ENCODE peak calls at places on chromosomes 6 and 20, in four cellular contexts. O, D, I and A are unnamed samples.

GRCh38 chr6:6547111-6547879 is 41.2 kb upstream of the LY86 start:
- DNase-seq in D (peak; percentile 94), O (peak; percentile 87), I (peak; percentile 70), A (peak; percentile 84)

GRCh38 chr6:13992417-13993055 is 67.8 kb downstream of the RNF182 start:
- DNase-seq in O (peak; percentile 79), D (no peak), I (no peak), A (no peak)

GRCh38 chr20:49507741-49508434 is 25.4 kb upstream of the KCNB1 start:
- DNase-seq in O (no peak), D (no peak), I (no peak), A (no peak)

GRCh38 chr6:22325481-22325880 is 28.6 kb upstream of the PRL start:
- DNase-seq in D (no peak), I (no peak), O (no peak), A (no peak)

GRCh38 chr6:158518196-158519127 is 41.4 kb upstream of the TMEM181 start:
- DNase-seq in I (peak; percentile 55), O (peak; percentile 62), D (peak; percentile 75), A (peak; percentile 70)

GRCh38 chr6:46407785-46408530 is 83.3 kb downstream of the RCAN2 start:
- DNase-seq in D (no peak), I (no peak), O (no peak), A (no peak)

GRCh38 chr20:42530855-42531674 is 658.6 kb downstream of the PTPRT start:
- DNase-seq in D (peak; percentile 25), I (peak; percentile 35), O (peak; percentile 49), A (peak; percentile 33)

GRCh38 chr6:91697010-91697694 is 1110.3 kb upstream of the MAP3K7 start:
- DNase-seq in I (no peak), D (no peak), O (no peak), A (no peak)

GRCh38 chr6:5813625-5814027 is 193.1 kb downstream of the NRN1 start:
- DNase-seq in D (no peak), O (no peak), I (no peak), A (no peak)

GRCh38 chr6:119116712-119117281 is 38.3 kb upstream of the FAM184A start:
- DNase-seq in O (peak; percentile 21), D (peak; percentile 35), I (no peak), A (peak; percentile 31)

GRCh38 chr20:4427936-4428581 is 293.6 kb upstream of the PRND start:
- DNase-seq in I (no peak), O (no peak), D (no peak), A (no peak)

GRCh38 chr20:45340236-45340847 is 7.9 kb downstream of the SDC4 start:
- DNase-seq in I (peak; percentile 92), D (no peak), O (no peak), A (no peak)

GRCh38 chr6:131368077-131368911 is 204.7 kb upstream of the ARG1 start:
- DNase-seq in O (no peak), I (no peak), D (no peak), A (no peak)

GRCh38 chr20:48673485-48673884 is 154.3 kb downstream of the PREX1 start:
- DNase-seq in O (no peak), D (no peak), I (no peak), A (no peak)

GRCh38 chr6:7646394-7646793 is 56.4 kb downstream of the SNRNP48 start:
- DNase-seq in O (no peak), D (no peak), I (no peak), A (no peak)

GRCh38 chr6:7650876-7651275 is 60.9 kb downstream of the SNRNP48 start:
- DNase-seq in O (no peak), D (no peak), I (no peak), A (no peak)

GRCh38 chr6:7649037-7649810 is 59.2 kb downstream of the SNRNP48 start:
- DNase-seq in D (no peak), O (no peak), I (no peak), A (no peak)

GRCh38 chr6:7644394-7644793 is 54.4 kb downstream of the SNRNP48 start:
- DNase-seq in I (no peak), D (no peak), O (no peak), A (no peak)

GRCh38 chr6:7647504-7647903 is 57.5 kb downstream of the SNRNP48 start:
- DNase-seq in I (no peak), D (no peak), O (no peak), A (no peak)
- TF ChIP-seq ELF4 in I (no peak), D (no peak), O (no peak), A (no peak)

DNA sequence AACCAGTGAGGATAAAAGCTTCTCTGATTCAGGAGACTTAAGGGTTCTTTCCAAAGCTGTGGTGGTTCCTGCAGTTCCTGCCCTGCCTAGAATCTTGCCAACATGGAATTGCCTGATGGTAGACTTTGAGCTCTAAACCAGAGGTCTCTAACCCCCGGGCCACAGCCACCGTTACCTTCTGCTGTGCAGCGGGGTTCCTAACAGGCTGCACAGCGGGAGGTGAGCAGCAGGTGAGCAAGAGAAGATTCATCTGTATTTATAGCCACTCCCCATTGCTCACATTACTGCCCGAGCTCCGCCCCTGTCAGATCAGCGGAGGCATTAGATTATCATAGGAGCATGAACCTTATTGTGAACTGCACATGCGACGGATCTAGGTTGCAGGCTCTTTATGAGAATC is 106.8 kb downstream of the OLIG3 start:
- DNase-seq in O (no peak), I (no peak), D (peak; percentile 49), A (no peak)
- TF ChIP-seq SP1 in O (no peak), I (no peak), D (no peak), A (no peak)

GRCh38 chr6:154356690-154357089 is at the start of gene IPCEF1:
- DNase-seq in O (no peak), I (no peak), D (no peak), A (no peak)

GRCh38 chr6:154354265-154354777 is 2.3 kb downstream of the IPCEF1 start:
- DNase-seq in D (no peak), I (no peak), O (no peak), A (no peak)

GRCh38 chr6:154356118-154356517 is 485 bp downstream of the IPCEF1 start:
- DNase-seq in D (no peak), O (no peak), I (no peak), A (no peak)

GRCh38 chr6:154350293-154350692 is 6.3 kb downstream of the IPCEF1 start:
- DNase-seq in O (no peak), D (no peak), I (no peak), A (no peak)

GRCh38 chr6:154352898-154353585 is 3.6 kb downstream of the IPCEF1 start:
- DNase-seq in O (no peak), I (no peak), D (no peak), A (no peak)
- TF ChIP-seq ELF4 in O (no peak), I (no peak), D (no peak), A (no peak)

DNA sequence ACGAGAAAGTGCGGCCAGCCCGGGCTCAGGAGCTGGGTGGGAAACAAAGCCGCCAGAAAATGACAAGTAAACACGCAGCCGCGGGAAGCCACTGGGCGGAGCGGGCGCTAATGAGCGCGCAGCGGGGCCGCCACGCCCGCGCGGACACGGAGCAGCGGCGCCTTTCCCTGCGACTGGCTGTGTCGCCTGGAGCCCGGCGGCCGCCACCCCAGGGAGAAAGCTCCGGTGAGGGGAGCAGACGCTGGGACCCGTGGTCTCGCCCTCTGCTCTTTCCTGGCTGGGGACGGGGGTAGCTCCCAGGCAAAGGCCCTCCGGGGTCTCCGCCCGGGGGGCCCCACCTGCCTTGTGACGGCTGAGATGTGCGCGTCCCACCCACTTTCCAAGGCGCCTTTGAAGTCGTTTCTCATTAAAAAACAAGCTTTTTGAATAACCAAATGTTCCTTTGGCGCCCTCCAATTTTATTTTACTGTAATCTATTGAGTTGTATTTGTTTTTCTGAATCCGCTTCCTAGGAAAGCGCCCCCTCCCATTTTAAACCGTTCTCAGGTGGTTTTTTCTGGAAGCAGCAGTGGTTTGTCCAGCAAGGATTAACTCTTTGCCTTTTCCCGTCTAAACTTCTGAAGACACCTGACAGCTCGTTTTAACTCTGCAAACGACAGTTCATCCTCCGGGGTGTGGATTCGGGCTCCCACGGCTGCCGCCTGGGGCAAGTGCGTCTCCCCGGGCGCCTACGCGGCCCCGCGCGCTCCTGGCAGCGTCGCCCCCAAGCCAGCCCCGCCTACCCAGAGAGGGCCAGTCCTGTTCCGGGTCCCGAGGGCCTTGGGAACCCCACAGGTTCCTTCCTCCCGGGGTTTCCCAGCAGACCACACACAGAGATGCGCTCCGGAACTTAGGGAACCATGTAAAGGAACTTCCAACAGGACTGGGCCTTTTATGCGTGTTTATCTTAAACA is 54.6 kb downstream of the PRR18 start:
- DNase-seq in D (peak; percentile 45), O (no peak), I (no peak), A (no peak)
- TF ChIP-seq SP1 in D (peak; percentile 32), O (no peak), I (no peak), A (no peak)

GRCh38 chr6:122696853-122697252 is 82.7 kb upstream of the FABP7 start:
- DNase-seq in I (peak; percentile 13), O (no peak), D (no peak), A (no peak)
- TF ChIP-seq ELF4 in I (no peak), O (no peak), D (no peak), A (no peak)

GRCh38 chr6:34129753-34130152 is 16.1 kb downstream of the GRM4 start:
- DNase-seq in O (no peak), I (no peak), D (no peak), A (no peak)
- TF ChIP-seq SP1 in O (no peak), I (no peak), D (peak; percentile 54), A (no peak)

GRCh38 chr6:3350252-3350826 is 91.6 kb downstream of the PSMG4 start:
- DNase-seq in D (no peak), O (no peak), I (no peak), A (no peak)
- TF ChIP-seq ELF4 in D (no peak), O (no peak), I (no peak), A (no peak)

GRCh38 chr6:44101832-44102231 is 25.4 kb downstream of the MRPL14 start:
- DNase-seq in O (no peak), D (no peak), I (no peak), A (no peak)

GRCh38 chr6:44097782-44098317 is 29.4 kb downstream of the MRPL14 start:
- DNase-seq in O (no peak), I (no peak), D (no peak), A (no peak)

GRCh38 chr6:44099192-44099591 is 28.1 kb downstream of the MRPL14 start:
- DNase-seq in I (peak; percentile 70), O (no peak), D (no peak), A (no peak)

GRCh38 chr6:44102527-44102926 is 24.7 kb downstream of the MRPL14 start:
- DNase-seq in D (peak; percentile 45), O (no peak), I (no peak), A (no peak)

DNA sequence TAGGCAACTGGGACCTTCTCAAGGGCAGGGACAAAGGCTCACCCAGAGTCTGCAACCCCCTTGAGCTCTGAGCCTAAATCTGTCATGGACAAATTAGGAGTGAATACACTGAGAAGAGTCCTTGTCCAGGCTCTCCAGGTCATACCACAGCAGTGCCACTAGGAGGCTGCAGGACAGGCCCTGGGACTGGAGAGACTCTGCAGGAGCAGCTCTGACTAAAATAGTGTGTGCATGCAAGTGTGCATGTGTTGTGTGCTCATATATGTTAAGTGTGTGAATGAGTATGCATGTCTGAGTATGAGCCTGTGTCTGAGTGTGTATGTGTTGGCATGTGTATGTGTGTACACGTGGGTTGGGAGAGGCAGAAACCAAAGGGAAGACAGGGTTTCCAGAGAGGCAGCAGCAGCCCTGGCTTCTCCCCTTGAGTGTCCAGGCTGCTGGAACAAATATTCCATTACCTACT is 27.1 kb downstream of the MRPL14 start:
- DNase-seq in D (peak; percentile 37), O (peak; percentile 62), I (peak; percentile 69), A (peak; percentile 44)
- TF ChIP-seq SP1 in D (no peak), O (no peak), I (no peak), A (no peak)

DNA sequence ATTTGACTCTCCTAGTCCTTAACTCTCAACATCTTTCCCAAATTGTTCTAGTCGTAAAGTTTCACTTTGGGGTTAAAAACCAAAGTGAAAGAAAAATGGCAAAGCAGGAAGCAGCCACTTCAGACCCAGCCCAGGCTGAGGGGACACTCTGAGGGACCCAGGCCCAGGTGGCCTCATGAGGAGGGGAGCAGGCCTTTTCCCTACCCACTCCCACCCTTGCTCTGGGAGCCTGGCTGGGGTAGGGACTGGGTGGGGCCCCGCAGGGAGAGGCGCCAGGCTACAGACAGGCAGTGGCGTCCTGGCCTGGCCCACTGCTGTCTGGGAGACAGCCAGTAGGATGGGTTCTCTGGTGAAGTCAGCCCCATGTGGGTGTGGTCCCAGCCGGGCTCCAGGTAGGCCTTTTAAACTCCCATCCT is 68.7 kb upstream of the MYL9 start:
- DNase-seq in D (peak; percentile 68), O (peak; percentile 79), I (no peak), A (no peak)
- TF ChIP-seq ELF4 in D (no peak), O (no peak), I (no peak), A (no peak)